ENCODE peak calls at places on chromosomes 13 and 19, in nine cellular contexts. V is body of pancreas, M is ovary, C is heart left ventricle, K is aorta, H is GM23248, I is tibial artery, G is caudate nucleus, N is colonic mucosa. P is an unnamed sample.

GRCh38 chr19:31316201-31316951 is 32.9 kb downstream of the TSHZ3 start:
- DNase-seq in V (no peak), M (no peak), C (no peak), K (no peak), H (peak), I (no peak), G (no peak), N (no peak), P (no peak)

GRCh38 chr19:40365613-40366401 is 17.3 kb downstream of the PLD3 start:
- DNase-seq in V (peak), M (peak), C (peak), K (peak), H (peak), I (peak), G (peak), N (peak), P (no peak)

GRCh38 chr13:95050800-95051620 is 250.2 kb downstream of the ABCC4 start:
- DNase-seq in V (no peak), M (no peak), C (no peak), K (no peak), H (no peak), I (no peak), G (no peak), N (no peak), P (no peak)

GRCh38 chr13:95710313-95710712 is 33.4 kb downstream of the DNAJC3 start:
- DNase-seq in V (no peak), M (no peak), C (no peak), K (no peak), H (peak), I (no peak), G (no peak), N (no peak), P (no peak)

GRCh38 chr19:33134571-33135041 is 2.7 kb downstream of the WDR88 start:
- DNase-seq in V (no peak), M (no peak), C (no peak), K (no peak), H (no peak), I (no peak), G (no peak), N (no peak), P (peak)

GRCh38 chr13:40981361-40981760 is 37.8 kb downstream of the ELF1 start:
- DNase-seq in V (no peak), M (no peak), C (no peak), K (no peak), H (no peak), I (no peak), G (no peak), N (no peak), P (no peak)

GRCh38 chr19:670609-671075 is 5.5 kb upstream of the FSTL3 start:
- DNase-seq in V (no peak), M (no peak), C (no peak), K (no peak), H (peak), I (no peak), G (no peak), N (no peak), P (no peak)

GRCh38 chr13:50422181-50423148 is 407.2 kb downstream of the KCNRG start:
- DNase-seq in V (no peak), M (no peak), C (no peak), K (no peak), H (no peak), I (no peak), G (no peak), N (no peak), P (no peak)

GRCh38 chr19:56866563-56866962 is 26.0 kb upstream of the PEG3 start:
- DNase-seq in V (no peak), M (peak), C (no peak), K (no peak), H (no peak), I (no peak), G (no peak), N (no peak), P (no peak)

GRCh38 chr13:50340566-50341287 is 325.5 kb downstream of the KCNRG start:
- DNase-seq in V (no peak), M (no peak), C (no peak), K (no peak), H (no peak), I (no peak), G (no peak), N (no peak), P (no peak)

GRCh38 chr13:27573265-27573664 is 47.1 kb downstream of the LNX2 start:
- DNase-seq in V (no peak), M (no peak), C (no peak), K (no peak), H (peak), I (no peak), G (no peak), N (no peak), P (no peak)

GRCh38 chr19:2550431-2551171 is 74.7 kb downstream of the GADD45B start:
- DNase-seq in V (no peak), M (no peak), C (no peak), K (peak), H (peak), I (no peak), G (no peak), N (no peak), P (no peak)

GRCh38 chr19:55451522-55452380 is 8.7 kb upstream of the SHISA7 start:
- DNase-seq in V (no peak), M (no peak), C (no peak), K (no peak), H (peak), I (no peak), G (peak), N (no peak), P (no peak)

GRCh38 chr13:113182046-113182445 is 23.6 kb downstream of the PROZ start:
- DNase-seq in V (no peak), M (no peak), C (no peak), K (no peak), H (no peak), I (no peak), G (no peak), N (no peak), P (no peak)

GRCh38 chr13:49108204-49108603 is 111.9 kb upstream of the MLNR start:
- DNase-seq in V (no peak), M (no peak), C (no peak), K (no peak), H (no peak), I (no peak), G (no peak), N (no peak), P (no peak)

GRCh38 chr13:99467764-99468163 is 33.5 kb upstream of the TM9SF2 start:
- DNase-seq in V (no peak), M (no peak), C (no peak), K (no peak), H (peak), I (no peak), G (no peak), N (no peak), P (no peak)

GRCh38 chr13:46578590-46578975 is 25.6 kb downstream of the LRCH1 start:
- DNase-seq in V (no peak), M (no peak), C (no peak), K (no peak), H (no peak), I (no peak), G (no peak), N (no peak), P (no peak)

GRCh38 chr13:113041293-113041690 is 64.3 kb upstream of the F7 start:
- DNase-seq in V (no peak), M (no peak), C (no peak), K (no peak), H (no peak), I (no peak), G (peak), N (no peak), P (no peak)

GRCh38 chr19:2034729-2035589 is 16.1 kb downstream of the MKNK2 start:
- DNase-seq in V (peak), M (peak), C (no peak), K (peak), H (peak), I (no peak), G (no peak), N (peak), P (peak)

GRCh38 chr19:55440411-55441105 is 2.5 kb downstream of the SHISA7 start:
- DNase-seq in V (no peak), M (no peak), C (no peak), K (no peak), H (peak), I (no peak), G (no peak), N (no peak), P (no peak)

GRCh38 chr13:24181991-24182702 is 21.6 kb downstream of the SPATA13 start:
- DNase-seq in V (peak), M (no peak), C (no peak), K (no peak), H (no peak), I (no peak), G (no peak), N (peak), P (no peak)

GRCh38 chr19:29376855-29377354 is 148.9 kb upstream of the VSTM2B start:
- DNase-seq in V (no peak), M (no peak), C (no peak), K (no peak), H (no peak), I (peak), G (no peak), N (peak), P (no peak)

GRCh38 chr13:50198508-50198907 is 183.3 kb downstream of the KCNRG start:
- DNase-seq in V (no peak), M (no peak), C (no peak), K (no peak), H (peak), I (no peak), G (no peak), N (no peak), P (no peak)

GRCh38 chr13:110726726-110727125 is 13.2 kb downstream of the ING1 start:
- DNase-seq in V (no peak), M (no peak), C (no peak), K (no peak), H (no peak), I (no peak), G (no peak), N (no peak), P (peak)

GRCh38 chr13:93254775-93255174 is 28.2 kb downstream of the GPC6 start:
- DNase-seq in V (no peak), M (no peak), C (no peak), K (no peak), H (no peak), I (no peak), G (no peak), N (no peak), P (no peak)

GRCh38 chr19:39937094-39937493 is 2.7 kb upstream of the FCGBP start:
- DNase-seq in V (no peak), M (no peak), C (no peak), K (no peak), H (no peak), I (no peak), G (no peak), N (peak), P (peak)

GRCh38 chr13:56837161-56837560 is 303.6 kb upstream of the PRR20A start:
- DNase-seq in V (no peak), M (no peak), C (no peak), K (no peak), H (no peak), I (no peak), G (no peak), N (no peak), P (no peak)

GRCh38 chr13:95571941-95572340 is 19.4 kb downstream of the CLDN10 start:
- DNase-seq in V (no peak), M (no peak), C (no peak), K (no peak), H (no peak), I (no peak), G (no peak), N (no peak), P (no peak)

DNA sequence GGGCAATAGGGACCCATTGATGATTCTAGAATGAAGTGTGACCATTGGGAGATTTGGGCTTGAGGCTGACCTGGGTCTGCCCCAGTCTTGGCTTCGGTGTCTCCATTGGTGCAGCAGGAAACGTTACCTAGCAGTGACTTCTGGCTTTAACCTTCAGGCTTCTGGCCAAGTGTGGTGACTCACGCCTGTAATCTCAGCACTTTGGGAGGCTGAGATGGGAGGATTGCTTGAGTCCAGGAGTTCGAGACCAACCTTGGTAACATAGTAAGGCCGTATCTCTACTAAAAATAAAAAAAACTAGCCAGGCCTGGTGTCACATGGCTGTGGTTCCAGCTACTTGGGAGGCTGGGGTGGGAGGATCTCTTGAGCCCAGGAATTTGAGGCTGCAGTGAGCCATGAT is 7.3 kb downstream of the FCHO1 start:
- DNase-seq in V (no peak), M (no peak), C (no peak), K (no peak), H (no peak), I (no peak), G (no peak), N (no peak), P (no peak)
- H3K27ac ChIP-seq in V (no peak), M (no peak), C (no peak), K (no peak), H (no peak), I (no peak), G (peak), N (no peak), P (no peak)

GRCh38 chr13:79442221-79442620 is 36.2 kb upstream of the RBM26 start:
- DNase-seq in V (no peak), M (no peak), C (no peak), K (no peak), H (no peak), I (no peak), G (no peak), N (no peak), P (no peak)
- H3K27ac ChIP-seq in V (no peak), M (no peak), C (no peak), K (no peak), H (no peak), I (no peak), G (no peak), N (peak), P (no peak)

DNA sequence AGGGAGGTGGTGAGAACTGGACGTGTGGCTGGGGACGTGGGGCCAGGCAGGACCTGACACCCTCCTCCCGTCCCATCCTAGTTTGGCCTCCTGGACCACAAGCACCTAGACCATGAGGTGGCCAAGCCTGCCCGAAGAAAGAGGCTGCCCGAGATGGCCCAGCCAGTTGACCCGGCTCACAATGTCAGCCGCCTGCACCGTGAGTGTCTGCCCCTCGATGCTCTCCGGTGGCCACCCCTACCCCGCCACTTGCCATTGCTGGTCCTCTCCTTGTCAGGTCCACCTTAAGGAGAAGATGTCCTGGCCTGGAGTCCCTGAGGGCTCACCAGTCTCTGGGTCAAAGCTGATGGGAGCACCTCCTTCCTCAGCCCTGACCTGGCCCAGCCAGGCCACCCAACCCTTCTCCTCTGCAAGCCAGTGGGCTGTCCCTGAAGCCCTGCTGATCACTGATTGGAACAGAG is 2.2 kb downstream of the ANGPTL4 start:
- DNase-seq in V (no peak), M (no peak), C (no peak), K (no peak), H (no peak), I (no peak), G (no peak), N (no peak), P (no peak)
- H3K27ac ChIP-seq in V (peak), M (no peak), C (peak), K (no peak), H (no peak), I (no peak), G (peak), N (no peak), P (no peak)

GRCh38 chr19:19368087-19368486 is 37.4 kb upstream of the GATAD2A start:
- DNase-seq in V (no peak), M (no peak), C (no peak), K (no peak), H (no peak), I (no peak), G (no peak), N (no peak), P (no peak)

GRCh38 chr19:19366691-19367396 is 38.6 kb upstream of the GATAD2A start:
- DNase-seq in V (peak), M (peak), C (peak), K (peak), H (peak), I (peak), G (peak), N (peak), P (peak)

GRCh38 chr19:19372656-19373416 is 32.6 kb upstream of the GATAD2A start:
- DNase-seq in V (no peak), M (no peak), C (peak), K (no peak), H (peak), I (no peak), G (no peak), N (peak), P (no peak)

DNA sequence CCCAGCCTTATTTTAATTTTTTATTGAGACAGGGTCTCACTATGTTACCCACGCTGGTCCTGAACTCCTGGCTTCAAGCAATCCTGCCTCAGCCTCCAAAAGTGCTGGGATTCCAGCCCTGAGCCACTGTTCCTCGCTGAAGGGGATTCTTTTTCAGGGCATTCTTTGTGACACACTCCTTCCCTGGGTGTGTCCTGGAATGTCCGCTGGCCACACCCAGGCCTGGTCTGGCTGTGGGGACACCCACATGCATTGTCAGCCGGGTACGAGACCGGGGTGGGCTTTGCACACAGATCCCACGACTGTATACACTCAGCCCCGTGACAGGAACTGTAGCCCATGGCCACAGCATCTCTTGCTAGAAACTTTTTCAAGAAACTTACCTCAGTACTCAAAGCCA is 34.4 kb upstream of the GATAD2A start:
- DNase-seq in V (no peak), M (no peak), C (no peak), K (no peak), H (peak), I (no peak), G (no peak), N (no peak), P (no peak)
- H3K27ac ChIP-seq in V (no peak), M (no peak), C (no peak), K (no peak), H (no peak), I (no peak), G (no peak), N (no peak), P (no peak)

DNA sequence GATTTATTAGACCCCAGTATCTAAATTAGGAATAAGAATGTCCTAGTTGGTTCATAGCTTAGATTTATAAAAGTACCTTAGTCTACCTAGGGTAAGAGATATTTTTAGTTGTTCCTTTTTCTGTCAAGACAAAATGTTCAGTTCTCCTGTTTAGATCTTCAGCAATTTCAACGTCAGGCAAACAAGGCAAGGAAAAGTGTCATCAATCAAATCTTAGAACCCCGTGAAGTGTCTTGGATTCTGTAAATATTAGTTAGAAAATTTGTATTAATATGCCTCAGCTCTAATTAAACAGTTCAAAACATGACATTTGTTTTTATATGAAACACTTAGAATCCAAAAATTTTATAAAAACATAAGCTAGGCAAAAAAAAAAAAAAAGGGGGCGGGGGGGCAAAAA is 296.6 kb downstream of the PCDH9 start:
- DNase-seq in V (no peak), M (no peak), C (no peak), K (no peak), H (no peak), I (no peak), G (no peak), N (no peak), P (no peak)
- H3K27ac ChIP-seq in V (no peak), M (no peak), C (no peak), K (no peak), H (no peak), I (no peak), G (no peak), N (no peak), P (no peak)

GRCh38 chr19:12162882-12163806 is at the start of gene ZNF136:
- DNase-seq in V (peak), M (peak), C (peak), K (peak), H (peak), I (peak), G (peak), N (peak), P (peak)

GRCh38 chr19:12163841-12164240 is 945 bp downstream of the ZNF136 start:
- DNase-seq in V (no peak), M (no peak), C (no peak), K (no peak), H (peak), I (no peak), G (no peak), N (no peak), P (no peak)

GRCh38 chr19:12159773-12160414 is 3.0 kb upstream of the ZNF136 start:
- DNase-seq in V (no peak), M (no peak), C (no peak), K (no peak), H (no peak), I (no peak), G (no peak), N (no peak), P (no peak)

GRCh38 chr19:12166596-12166995 is 3.7 kb downstream of the ZNF136 start:
- DNase-seq in V (no peak), M (no peak), C (no peak), K (no peak), H (peak), I (no peak), G (no peak), N (no peak), P (no peak)

GRCh38 chr19:12162513-12162881 is 399 bp upstream of the ZNF136 start:
- DNase-seq in V (no peak), M (no peak), C (no peak), K (no peak), H (no peak), I (no peak), G (no peak), N (no peak), P (no peak)
- H3K27ac ChIP-seq in V (peak), M (peak), C (peak), K (peak), H (no peak), I (peak), G (peak), N (peak), P (peak)

DNA sequence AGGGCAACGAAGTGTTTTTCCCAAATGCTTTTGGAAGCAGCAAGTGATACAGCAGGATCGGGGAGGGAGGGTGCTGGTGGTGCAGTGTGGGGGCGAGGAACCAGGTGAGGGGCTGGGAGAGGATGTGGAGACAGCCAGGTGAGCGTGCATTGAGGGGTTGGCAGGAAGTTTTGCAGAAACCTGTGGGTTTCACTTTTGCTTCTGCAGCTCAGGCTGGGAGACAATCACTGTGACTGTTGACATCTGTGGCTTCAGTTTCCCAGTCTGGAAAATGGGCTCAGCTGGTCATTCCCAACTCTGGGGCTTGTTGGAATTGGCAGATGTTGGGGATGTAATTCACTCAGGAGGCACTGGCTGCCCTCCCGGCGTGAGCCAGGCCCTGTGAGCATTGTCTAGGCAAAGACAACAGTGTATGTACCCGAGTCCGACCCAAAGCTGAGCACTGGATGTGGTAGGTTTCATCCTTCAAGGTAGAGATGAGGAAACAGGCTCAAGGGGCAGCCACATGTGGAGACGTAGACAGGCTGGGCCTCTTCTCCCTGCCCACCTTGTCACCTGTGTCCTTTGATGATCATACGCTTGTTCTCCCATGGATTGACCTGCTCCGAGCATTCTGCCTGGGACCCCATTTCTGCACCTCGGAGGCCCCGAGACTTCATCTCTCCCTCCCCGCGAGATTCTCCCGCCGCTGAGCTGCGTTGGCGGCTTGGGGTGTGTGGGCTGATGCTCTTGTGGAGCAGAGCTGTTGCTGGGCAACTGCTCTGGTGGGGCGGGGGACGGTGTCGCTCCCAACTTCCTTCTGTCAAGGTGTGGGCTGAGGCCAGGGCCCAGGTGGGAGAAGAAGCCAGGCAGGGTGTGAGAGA is 21.9 kb downstream of the MAST3 start:
- DNase-seq in V (no peak), M (no peak), C (no peak), K (no peak), H (no peak), I (no peak), G (peak), N (no peak), P (peak)
- H3K27ac ChIP-seq in V (no peak), M (no peak), C (no peak), K (no peak), H (no peak), I (peak), G (peak), N (peak), P (peak)

GRCh38 chr19:7879102-7879770 is 5.0 kb upstream of the PRR36 start:
- DNase-seq in V (no peak), M (peak), C (no peak), K (no peak), H (no peak), I (no peak), G (no peak), N (no peak), P (no peak)
- H3K27ac ChIP-seq in V (no peak), M (no peak), C (no peak), K (no peak), H (no peak), I (no peak), G (no peak), N (no peak), P (no peak)

P was measured in naive thymus-derived CD4-positive, alpha-beta T cell.